ENCODE peak calls at places on chromosomes 16 and 17, in five cellular contexts. One of them, this sample, is unnamed.

GRCh38 chr16:50137268-50137667 is 15.8 kb upstream of the TENT4B start:
- DNase-seq in HepG2: no peak
- DNase-seq in K562: no peak
- DNase-seq in H1: no peak
- DNase-seq in SK-N-SH: no peak
- DNase-seq in this sample: no peak

GRCh38 chr16:65301029-65301428 is 179.2 kb upstream of the CDH11 start:
- DNase-seq in HepG2: no peak
- DNase-seq in K562: no peak
- DNase-seq in H1: no peak
- DNase-seq in SK-N-SH: no peak
- DNase-seq in this sample: no peak

GRCh38 chr17:75549246-75550138 is 24.0 kb downstream of the LLGL2 start:
- DNase-seq in HepG2: peak; percentile 89
- DNase-seq in K562: no peak
- DNase-seq in H1: peak; percentile 86
- DNase-seq in SK-N-SH: no peak
- DNase-seq in this sample: no peak

GRCh38 chr16:12758031-12758669 is 45.5 kb downstream of the CPPED1 start:
- DNase-seq in HepG2: no peak
- DNase-seq in K562: peak; percentile 36
- DNase-seq in H1: no peak
- DNase-seq in SK-N-SH: peak; percentile 72
- DNase-seq in this sample: no peak

GRCh38 chr16:85137323-85138072 is 25.2 kb upstream of the CIBAR2 start:
- DNase-seq in HepG2: peak; percentile 87
- DNase-seq in K562: no peak
- DNase-seq in H1: no peak
- DNase-seq in SK-N-SH: peak; percentile 96
- DNase-seq in this sample: no peak

GRCh38 chr16:89765292-89765810 is 44.0 kb downstream of the ZNF276 start:
- DNase-seq in HepG2: no peak
- DNase-seq in K562: no peak
- DNase-seq in H1: no peak
- DNase-seq in SK-N-SH: no peak
- DNase-seq in this sample: peak; percentile 1

GRCh38 chr17:61129876-61130275 is 269.8 kb upstream of the TBX2 start:
- DNase-seq in HepG2: no peak
- DNase-seq in K562: no peak
- DNase-seq in H1: no peak
- DNase-seq in SK-N-SH: no peak
- DNase-seq in this sample: no peak

GRCh38 chr17:71505200-71505599 is 615.6 kb upstream of the SOX9 start:
- DNase-seq in HepG2: no peak
- DNase-seq in K562: no peak
- DNase-seq in H1: no peak
- DNase-seq in SK-N-SH: no peak
- DNase-seq in this sample: no peak

GRCh38 chr17:73822371-73822770 is 178.1 kb upstream of the SDK2 start:
- DNase-seq in HepG2: no peak
- DNase-seq in K562: no peak
- DNase-seq in H1: no peak
- DNase-seq in SK-N-SH: no peak
- DNase-seq in this sample: no peak

GRCh38 chr17:72338847-72339790 is 218.3 kb downstream of the SOX9 start:
- DNase-seq in HepG2: peak; percentile 97
- DNase-seq in K562: no peak
- DNase-seq in H1: no peak
- DNase-seq in SK-N-SH: peak; percentile 49
- DNase-seq in this sample: no peak

GRCh38 chr17:77737442-77738265 is 220.8 kb upstream of the TNRC6C start:
- DNase-seq in HepG2: no peak
- DNase-seq in K562: no peak
- DNase-seq in H1: peak; percentile 26
- DNase-seq in SK-N-SH: no peak
- DNase-seq in this sample: no peak

GRCh38 chr17:36818134-36818825 is 119.0 kb upstream of the LHX1 start:
- DNase-seq in HepG2: no peak
- DNase-seq in K562: no peak
- DNase-seq in H1: no peak
- DNase-seq in SK-N-SH: no peak
- DNase-seq in this sample: no peak

GRCh38 chr17:17528696-17529652 is 32.8 kb upstream of the RASD1 start:
- DNase-seq in HepG2: peak; percentile 53
- DNase-seq in K562: no peak
- DNase-seq in H1: no peak
- DNase-seq in SK-N-SH: no peak
- DNase-seq in this sample: no peak

GRCh38 chr16:75261590-75262078 is 10.2 kb upstream of the BCAR1 start:
- DNase-seq in HepG2: no peak
- DNase-seq in K562: no peak
- DNase-seq in H1: peak; percentile 46
- DNase-seq in SK-N-SH: peak; percentile 6
- DNase-seq in this sample: no peak

GRCh38 chr17:48545022-48545376 is at the start of gene HOXB2:
- DNase-seq in HepG2: no peak
- DNase-seq in K562: peak; percentile 68
- DNase-seq in H1: no peak
- DNase-seq in SK-N-SH: no peak
- DNase-seq in this sample: no peak

GRCh38 chr17:41863074-41863843 is 2.0 kb downstream of the KLHL11 start:
- DNase-seq in HepG2: no peak
- DNase-seq in K562: no peak
- DNase-seq in H1: no peak
- DNase-seq in SK-N-SH: no peak
- DNase-seq in this sample: no peak

GRCh38 chr16:85697441-85697840 is 8.7 kb upstream of the GINS2 start:
- DNase-seq in HepG2: no peak
- DNase-seq in K562: no peak
- DNase-seq in H1: no peak
- DNase-seq in SK-N-SH: no peak
- DNase-seq in this sample: no peak

GRCh38 chr17:81037783-81038733 is 3.1 kb downstream of the BAIAP2 start:
- DNase-seq in HepG2: no peak
- DNase-seq in K562: no peak
- DNase-seq in H1: no peak
- DNase-seq in SK-N-SH: no peak
- DNase-seq in this sample: no peak

GRCh38 chr17:81035389-81036127 is 607 bp downstream of the BAIAP2 start:
- DNase-seq in HepG2: no peak
- DNase-seq in K562: no peak
- DNase-seq in H1: peak; percentile 65
- DNase-seq in SK-N-SH: no peak
- DNase-seq in this sample: no peak

GRCh38 chr17:81039096-81039495 is 4.1 kb downstream of the BAIAP2 start:
- DNase-seq in HepG2: no peak
- DNase-seq in K562: no peak
- DNase-seq in H1: no peak
- DNase-seq in SK-N-SH: no peak
- DNase-seq in this sample: no peak

GRCh38 chr17:81036128-81036891 is 1.4 kb downstream of the BAIAP2 start:
- DNase-seq in HepG2: no peak
- DNase-seq in K562: no peak
- DNase-seq in H1: no peak
- DNase-seq in SK-N-SH: no peak
- DNase-seq in this sample: no peak

GRCh38 chr17:81037026-81037782 is 2.3 kb downstream of the BAIAP2 start:
- DNase-seq in HepG2: peak; percentile 41
- DNase-seq in K562: no peak
- DNase-seq in H1: no peak
- DNase-seq in SK-N-SH: no peak
- DNase-seq in this sample: no peak
- H3K27me3 ChIP-seq in HepG2: no peaks in the 10 kb centered on the region
- H3K27me3 ChIP-seq in K562: no peaks in the 10 kb centered on the region
- H3K27me3 ChIP-seq in H1: peaks cover 11% of the 10 kb centered on the region
- H3K27me3 ChIP-seq in SK-N-SH: no peaks in the 10 kb centered on the region
- H3K27me3 ChIP-seq in this sample: peaks cover 16% of the 10 kb centered on the region

GRCh38 chr16:30874821-30875717 is 18.8 kb downstream of the BCL7C start:
- DNase-seq in HepG2: peak; percentile 91
- DNase-seq in K562: peak; percentile 89
- DNase-seq in H1: peak; percentile 94
- DNase-seq in SK-N-SH: peak; percentile 93
- DNase-seq in this sample: peak; percentile 90

GRCh38 chr16:30875881-30876791 is 17.7 kb downstream of the BCL7C start:
- DNase-seq in HepG2: no peak
- DNase-seq in K562: peak; percentile 70
- DNase-seq in H1: no peak
- DNase-seq in SK-N-SH: peak; percentile 55
- DNase-seq in this sample: peak; percentile 67

GRCh38 chr16:30876867-30877266 is 17.0 kb downstream of the BCL7C start:
- DNase-seq in HepG2: peak; percentile 62
- DNase-seq in K562: no peak
- DNase-seq in H1: no peak
- DNase-seq in SK-N-SH: peak; percentile 70
- DNase-seq in this sample: no peak

GRCh38 chr16:30870904-30871303 is 23.0 kb downstream of the BCL7C start:
- DNase-seq in HepG2: no peak
- DNase-seq in K562: no peak
- DNase-seq in H1: no peak
- DNase-seq in SK-N-SH: no peak
- DNase-seq in this sample: no peak

DNA sequence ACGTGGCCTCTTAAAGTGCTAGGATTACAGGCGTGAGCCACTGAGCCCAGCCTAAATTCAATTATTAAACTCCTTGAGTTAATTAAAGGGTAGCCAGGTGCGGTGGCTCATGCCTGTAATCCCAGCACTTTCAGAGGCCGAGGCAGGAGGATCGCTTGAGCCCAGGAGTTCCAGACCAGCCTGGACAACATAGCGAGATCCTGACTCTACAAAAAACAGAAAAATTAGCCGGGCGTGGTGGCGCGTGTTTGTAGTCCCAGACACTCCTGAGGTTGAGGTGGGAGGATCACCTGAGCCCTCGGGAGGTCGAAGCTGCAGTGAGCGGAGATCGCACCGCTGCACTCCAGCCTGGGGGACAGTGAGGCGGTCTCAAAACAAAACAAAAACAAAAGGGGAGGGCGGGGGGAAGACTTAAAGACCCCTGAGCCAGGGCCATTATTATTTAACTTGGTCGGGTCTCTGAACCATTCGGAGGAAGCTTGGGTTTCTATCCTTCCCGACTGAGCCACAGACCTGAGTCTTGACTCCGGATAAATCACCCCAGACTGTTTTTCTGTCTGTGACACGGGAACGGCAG is 19.5 kb downstream of the BCL7C start:
- DNase-seq in HepG2: no peak
- DNase-seq in K562: no peak
- DNase-seq in H1: no peak
- DNase-seq in SK-N-SH: no peak
- DNase-seq in this sample: no peak
- TF ChIP-seq GABPA in HepG2: no peak
- TF ChIP-seq GABPA in K562: no peak
- TF ChIP-seq GABPA in H1: no peak
- TF ChIP-seq GABPA in SK-N-SH: no peak
- TF ChIP-seq GABPA in this sample: no peak

DNA sequence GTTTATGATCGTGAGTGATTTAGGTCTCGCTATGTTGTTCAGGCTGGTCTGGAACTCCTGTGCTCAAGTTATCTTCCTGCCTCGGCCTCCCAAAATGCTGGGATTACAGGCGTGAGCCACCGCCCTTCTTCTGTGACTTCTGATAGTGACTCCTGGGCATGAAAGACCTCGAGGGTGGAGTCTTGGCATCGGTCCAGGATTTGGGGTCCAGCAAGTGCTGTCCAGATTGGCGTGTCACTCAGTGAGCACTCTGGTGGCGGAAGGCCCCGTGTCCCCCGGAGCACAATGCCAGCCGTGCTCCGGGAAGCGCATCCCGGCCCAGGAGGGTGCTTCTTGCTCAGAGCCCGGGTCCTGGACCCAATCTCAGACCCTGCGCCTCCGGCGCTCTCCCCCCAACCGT is 6.8 kb downstream of the OR1F1 start:
- DNase-seq in HepG2: no peak
- DNase-seq in K562: peak; percentile 47
- DNase-seq in H1: no peak
- DNase-seq in SK-N-SH: no peak
- DNase-seq in this sample: no peak
- H3K27me3 ChIP-seq in HepG2: no peaks in the 10 kb centered on the region
- H3K27me3 ChIP-seq in K562: peaks cover 10% of the 10 kb centered on the region
- H3K27me3 ChIP-seq in H1: peaks cover 14% of the 10 kb centered on the region
- H3K27me3 ChIP-seq in SK-N-SH: peaks cover 37% of the 10 kb centered on the region
- H3K27me3 ChIP-seq in this sample: peaks cover 19% of the 10 kb centered on the region

DNA sequence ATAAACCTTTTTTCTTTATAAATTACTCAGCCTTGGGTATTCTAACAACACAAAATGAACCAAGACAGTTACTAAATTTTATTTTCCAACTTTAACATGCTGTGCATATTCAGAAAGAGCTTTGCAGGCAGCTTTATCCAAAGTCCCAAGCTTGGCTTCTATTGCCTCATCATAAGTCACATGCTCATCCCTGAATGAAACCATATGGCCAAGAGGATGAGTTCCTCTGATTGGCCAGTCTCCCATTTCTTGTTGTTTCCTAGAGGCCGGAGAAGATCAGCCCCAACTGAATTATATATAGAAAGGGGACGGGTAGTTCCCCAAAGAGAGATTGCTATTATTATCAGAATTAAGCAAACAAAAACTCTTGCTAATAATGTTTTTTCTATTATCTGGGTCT is 357.7 kb upstream of the SALL1 start:
- DNase-seq in HepG2: no peak
- DNase-seq in K562: no peak
- DNase-seq in H1: no peak
- DNase-seq in SK-N-SH: no peak
- DNase-seq in this sample: no peak
- TF ChIP-seq GABPA in HepG2: no peak
- TF ChIP-seq GABPA in K562: no peak
- TF ChIP-seq GABPA in H1: no peak
- TF ChIP-seq GABPA in SK-N-SH: no peak
- TF ChIP-seq GABPA in this sample: no peak

DNA sequence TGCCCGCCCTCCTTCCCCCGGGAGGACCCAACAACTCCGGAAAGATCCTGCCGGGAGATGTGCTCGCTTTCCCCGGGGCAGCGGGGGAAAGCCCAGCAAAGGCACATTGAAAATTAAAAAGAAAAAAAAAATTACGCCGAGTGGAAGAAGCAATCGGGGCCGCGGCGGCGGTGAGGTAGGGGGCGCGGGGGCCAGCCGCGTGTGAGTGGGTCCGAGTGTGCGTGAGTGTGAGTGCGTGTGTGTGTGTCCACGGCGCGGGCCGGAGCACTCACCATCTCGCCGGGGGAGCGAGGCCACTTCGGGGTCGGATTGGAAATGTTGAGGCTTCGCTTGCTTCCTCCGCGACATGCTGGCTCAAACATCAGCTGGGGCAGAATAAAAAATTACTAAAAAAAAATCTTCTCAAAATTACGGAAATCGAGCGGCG is at the start of gene SALL1:
- DNase-seq in HepG2: no peak
- DNase-seq in K562: no peak
- DNase-seq in H1: peak; percentile 54
- DNase-seq in SK-N-SH: no peak
- DNase-seq in this sample: no peak
- H3K27me3 ChIP-seq in HepG2: peaks cover 2% of the 10 kb centered on the region
- H3K27me3 ChIP-seq in K562: peaks cover 21% of the 10 kb centered on the region
- H3K27me3 ChIP-seq in H1: peaks cover 9% of the 10 kb centered on the region
- H3K27me3 ChIP-seq in SK-N-SH: peaks cover 71% of the 10 kb centered on the region
- H3K27me3 ChIP-seq in this sample: peaks cover 59% of the 10 kb centered on the region

GRCh38 chr16:67562526-67562917 is at the start of gene CTCF:
- DNase-seq in HepG2: peak; percentile 70
- DNase-seq in K562: peak; percentile 84
- DNase-seq in H1: no peak
- DNase-seq in SK-N-SH: peak; percentile 91
- DNase-seq in this sample: peak; percentile 79
- TF ChIP-seq GABPA in HepG2: no peak
- TF ChIP-seq GABPA in K562: no peak
- TF ChIP-seq GABPA in H1: no peak
- TF ChIP-seq GABPA in SK-N-SH: no peak
- TF ChIP-seq GABPA in this sample: no peak